ENCODE peak calls at places on chromosomes 4 and X, in five cellular contexts. V is body of pancreas; O is breast epithelium; B is PC-3; N is CD8-positive, alpha-beta memory T cell. R is an unnamed sample.

GRCh38 chr4:75741027-75741426 is 16.6 kb downstream of the USO1 start:
- DNase-seq in O (no peak), V (no peak), N (no peak), B (peak; percentile 39), R (no peak)

GRCh38 chr4:627751-628150 is 2.4 kb downstream of the PDE6B start:
- DNase-seq in B (no peak), N (no peak), V (no peak), O (peak; percentile 27), R (no peak)

GRCh38 chr4:124711469-124712416 is 789 bp downstream of the ANKRD50 start:
- DNase-seq in N (peak; percentile 8), O (peak; percentile 61), V (peak; percentile 59), B (peak; percentile 62), R (peak; percentile 16)

GRCh38 chrX:34343001-34343400 is 210.9 kb upstream of the FAM47A start:
- DNase-seq in V (peak; percentile 7), O (no peak), B (no peak), N (no peak), R (no peak)

GRCh38 chr4:73620115-73620792 is at the start of gene RASSF6:
- DNase-seq in B (peak; percentile 79), V (peak; percentile 92), O (no peak), N (no peak), R (no peak)

GRCh38 chr4:98939892-98940298 is 11.0 kb upstream of the EIF4E start:
- DNase-seq in B (peak; percentile 83), N (no peak), V (no peak), O (no peak), R (no peak)

GRCh38 chr4:102693266-102693850 is 67.4 kb downstream of the MANBA start:
- DNase-seq in V (no peak), B (peak; percentile 72), N (no peak), O (no peak), R (no peak)

GRCh38 chr4:878796-879729 is 53.1 kb downstream of the GAK start:
- DNase-seq in O (no peak), B (no peak), N (peak; percentile 8), V (no peak), R (no peak)

GRCh38 chr4:1471443-1472147 is 65.4 kb upstream of the NKX1-1 start:
- DNase-seq in O (peak; percentile 22), V (no peak), B (no peak), N (no peak), R (no peak)

GRCh38 chrX:124232523-124233201 is 99.8 kb upstream of the TEX13D start:
- DNase-seq in B (peak; percentile 46), V (no peak), O (no peak), N (no peak), R (no peak)

GRCh38 chr4:41734366-41734765 is 14.2 kb downstream of the PHOX2B start:
- DNase-seq in B (peak; percentile 62), V (no peak), O (no peak), N (no peak), R (no peak)

GRCh38 chr4:123832173-123833026 is 435.8 kb downstream of the SPRY1 start:
- DNase-seq in O (no peak), B (peak; percentile 83), N (no peak), V (peak; percentile 14), R (no peak)

GRCh38 chr4:71872767-71873422 is 89.0 kb upstream of the GC start:
- DNase-seq in N (no peak), O (no peak), B (no peak), V (no peak), R (no peak)
- H3K9me3 ChIP-seq in N (no peaks in the 10 kb centered on the region), O (no peaks in the 10 kb centered on the region), B (no peaks in the 10 kb centered on the region), V (no peaks in the 10 kb centered on the region), R (no peaks in the 10 kb centered on the region)

GRCh38 chrX:3504916-3505315 is 158.5 kb upstream of the MXRA5 start:
- DNase-seq in B (no peak), O (no peak), V (no peak), N (no peak), R (no peak)

GRCh38 chrX:3501833-3502535 is 155.5 kb upstream of the MXRA5 start:
- DNase-seq in N (no peak), O (no peak), B (no peak), V (no peak), R (no peak)
- H3K9me3 ChIP-seq in N (no peaks in the 10 kb centered on the region), O (no peaks in the 10 kb centered on the region), B (no peaks in the 10 kb centered on the region), V (no peaks in the 10 kb centered on the region), R (no peaks in the 10 kb centered on the region)

DNA sequence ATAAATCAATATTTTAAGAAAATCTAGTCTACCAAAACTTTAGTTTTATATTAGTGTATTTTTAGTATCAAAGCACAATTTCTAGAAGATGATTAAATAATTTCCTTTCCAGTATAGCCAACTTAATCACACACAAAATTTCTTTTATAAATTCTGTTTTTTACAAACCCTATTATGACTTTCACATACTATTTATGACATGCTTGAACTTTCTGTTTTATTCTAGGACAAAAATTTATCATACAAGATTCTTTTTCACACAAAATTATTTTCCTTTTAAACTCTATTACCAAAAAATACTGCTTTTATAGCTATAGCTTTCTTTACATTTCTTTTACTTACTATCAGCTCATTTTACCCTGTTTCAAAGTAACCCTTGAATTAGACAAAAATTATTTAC is 149.5 kb downstream of the OR13H1 start:
- DNase-seq in B (no peak), N (no peak), V (no peak), O (no peak), R (no peak)
- H3K9me3 ChIP-seq in B (no peaks in the 10 kb centered on the region), N (no peaks in the 10 kb centered on the region), V (no peaks in the 10 kb centered on the region), O (no peaks in the 10 kb centered on the region), R (no peaks in the 10 kb centered on the region)

DNA sequence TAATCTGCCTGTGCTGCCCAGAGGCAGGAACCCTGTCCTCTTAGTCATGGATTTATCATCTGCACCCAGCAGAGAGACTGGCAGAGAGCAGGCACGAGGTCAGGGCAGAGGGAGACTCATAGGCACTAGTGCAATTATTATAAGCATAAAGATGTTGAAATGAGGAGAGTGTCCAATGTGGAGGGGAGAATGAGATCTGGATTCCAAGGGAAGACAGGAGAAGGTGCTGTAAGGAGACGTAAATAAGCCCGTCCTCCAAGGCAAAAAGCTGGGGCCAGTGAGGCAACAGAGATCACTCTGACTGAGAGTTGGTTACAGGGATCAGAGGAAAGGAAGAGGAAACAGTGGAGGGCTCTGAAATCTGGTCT is 406.2 kb downstream of the MAPK10 start:
- DNase-seq in O (no peak), V (no peak), B (peak; percentile 81), N (no peak), R (no peak)
- H3K9me3 ChIP-seq in O (no peaks in the 10 kb centered on the region), V (no peaks in the 10 kb centered on the region), B (no peaks in the 10 kb centered on the region), N (no peaks in the 10 kb centered on the region), R (no peaks in the 10 kb centered on the region)

GRCh38 chr4:7839856-7840255 is 99.8 kb downstream of the AFAP1 start:
- DNase-seq in V (no peak), B (no peak), O (no peak), N (no peak), R (no peak)
- H3K9me3 ChIP-seq in V (no peaks in the 10 kb centered on the region), B (no peaks in the 10 kb centered on the region), O (no peaks in the 10 kb centered on the region), N (no peaks in the 10 kb centered on the region), R (no peaks in the 10 kb centered on the region)

DNA sequence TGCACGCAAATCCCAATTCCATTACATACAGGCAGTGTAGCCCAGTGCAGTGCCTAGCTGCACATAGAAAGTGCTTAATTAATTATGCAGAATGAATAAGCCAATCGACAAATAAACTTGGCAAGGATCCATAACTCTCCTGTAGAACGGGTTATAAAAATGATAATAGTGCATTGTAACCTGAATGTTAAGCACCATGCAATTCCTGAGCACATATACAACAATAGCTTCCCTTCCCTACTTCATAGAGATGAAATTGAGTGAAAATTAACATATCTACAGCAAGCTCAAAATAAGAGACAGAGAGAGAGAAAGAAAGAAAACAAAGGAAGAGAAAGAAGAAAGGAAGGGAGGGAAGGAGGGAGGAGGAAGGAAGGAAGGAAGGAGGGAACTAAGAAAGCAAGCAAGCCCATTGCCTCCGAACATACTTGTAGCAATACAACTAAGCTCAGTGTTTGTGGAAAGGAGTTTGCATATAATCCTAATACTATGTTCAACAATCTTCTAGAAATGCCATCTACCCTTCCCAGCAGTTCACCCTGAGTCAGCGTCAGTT is 1074.0 kb upstream of the LCORL start:
- DNase-seq in O (no peak), N (no peak), B (no peak), V (no peak), R (no peak)
- H3K9me3 ChIP-seq in O (no peaks in the 10 kb centered on the region), N (no peaks in the 10 kb centered on the region), B (no peaks in the 10 kb centered on the region), V (no peaks in the 10 kb centered on the region), R (no peaks in the 10 kb centered on the region)

GRCh38 chrX:30793075-30793766 is 95.8 kb downstream of the TAB3 start:
- DNase-seq in O (no peak), N (no peak), V (no peak), B (no peak), R (no peak)
- H3K9me3 ChIP-seq in O (peaks cover 5% of the 10 kb centered on the region), N (no peaks in the 10 kb centered on the region), V (no peaks in the 10 kb centered on the region), B (no peaks in the 10 kb centered on the region), R (no peaks in the 10 kb centered on the region)

R was measured in T-helper 17 cell.